ENCODE peak calls at places on chromosomes 13 and 19, in six cellular contexts. Y is CD8-positive, alpha-beta T cell; U is heart right ventricle; G is prostate gland; Z is breast epithelium; J is HL-60. H is an unnamed sample.

GRCh38 chr13:72463561-72463960 is 263.9 kb downstream of the MZT1 start:
- DNase-seq in G (no peak), J (no peak), Y (no peak), U (no peak), Z (no peak), H (no peak)

GRCh38 chr19:55118401-55118991 is 1.1 kb upstream of the PPP1R12C start:
- DNase-seq in J (peak), U (peak), Y (no peak), G (no peak), Z (no peak), H (peak)

GRCh38 chr13:109871018-109871370 is 84.6 kb upstream of the IRS2 start:
- DNase-seq in J (no peak), G (no peak), U (no peak), Y (no peak), Z (no peak), H (no peak)

GRCh38 chr13:73179906-73180305 is 121.1 kb downstream of the KLF5 start:
- DNase-seq in J (no peak), G (no peak), U (no peak), Z (no peak), Y (no peak), H (no peak)

GRCh38 chr13:94925263-94925662 is 212.9 kb upstream of the SOX21 start:
- DNase-seq in U (no peak), J (no peak), Y (no peak), Z (no peak), G (no peak), H (no peak)

GRCh38 chr13:35978607-35979316 is 152.4 kb downstream of the DCLK1 start:
- DNase-seq in Z (no peak), Y (no peak), U (no peak), J (peak), G (peak), H (peak)

GRCh38 chr13:113769106-113769505 is 10.1 kb downstream of the TMEM255B start:
- DNase-seq in Z (no peak), Y (no peak), G (no peak), J (no peak), U (no peak), H (no peak)

GRCh38 chr13:64917566-64917965 is 2312.6 kb downstream of the PCDH9 start:
- DNase-seq in Y (no peak), J (no peak), U (no peak), Z (no peak), G (no peak), H (no peak)

GRCh38 chr13:88086577-88086976 is 415.4 kb downstream of the SLITRK5 start:
- DNase-seq in G (no peak), J (no peak), Z (no peak), U (no peak), Y (no peak), H (no peak)

GRCh38 chr13:27921421-27921960 is 1.7 kb downstream of the PDX1 start:
- DNase-seq in G (no peak), Y (no peak), J (no peak), Z (no peak), U (no peak), H (no peak)

GRCh38 chr19:33698576-33699435 is 77.1 kb downstream of the CHST8 start:
- DNase-seq in Z (no peak), G (no peak), Y (no peak), U (no peak), J (no peak), H (no peak)

GRCh38 chr13:102291587-102292218 is 110.1 kb downstream of the FGF14 start:
- DNase-seq in J (no peak), Y (no peak), Z (no peak), G (no peak), U (no peak), H (no peak)

GRCh38 chr13:107864543-107865460 is 350.5 kb downstream of the LIG4 start:
- DNase-seq in G (no peak), Z (no peak), U (no peak), Y (no peak), J (no peak), H (peak)

GRCh38 chr19:41612483-41612882 is 14.4 kb downstream of the CEACAM4 start:
- DNase-seq in Z (no peak), J (peak), G (no peak), Y (no peak), U (no peak), H (no peak)

GRCh38 chr13:112756511-112756966 is 66.7 kb downstream of the ATP11A start:
- DNase-seq in Z (no peak), Y (no peak), J (no peak), G (no peak), U (no peak), H (no peak)
- H3K27ac ChIP-seq in Z (peak), Y (no peak), J (no peak), G (no peak), U (no peak), H (no peak)

GRCh38 chr19:51712461-51713081 is 11.2 kb downstream of the HAS1 start:
- DNase-seq in U (no peak), Y (no peak), J (no peak), G (no peak), Z (no peak), H (peak)
- TF ChIP-seq CTCF in U (no peak), Y (no peak), J (peak), G (peak), Z (peak), H (peak)

GRCh38 chr13:46385946-46386345 is 1.1 kb downstream of the RUBCNL start:
- DNase-seq in U (no peak), Y (no peak), Z (no peak), G (no peak), J (no peak), H (no peak)
- H3K4me3 ChIP-seq in U (peak), Y (no peak), Z (peak), G (no peak), J (no peak), H (no peak)

DNA sequence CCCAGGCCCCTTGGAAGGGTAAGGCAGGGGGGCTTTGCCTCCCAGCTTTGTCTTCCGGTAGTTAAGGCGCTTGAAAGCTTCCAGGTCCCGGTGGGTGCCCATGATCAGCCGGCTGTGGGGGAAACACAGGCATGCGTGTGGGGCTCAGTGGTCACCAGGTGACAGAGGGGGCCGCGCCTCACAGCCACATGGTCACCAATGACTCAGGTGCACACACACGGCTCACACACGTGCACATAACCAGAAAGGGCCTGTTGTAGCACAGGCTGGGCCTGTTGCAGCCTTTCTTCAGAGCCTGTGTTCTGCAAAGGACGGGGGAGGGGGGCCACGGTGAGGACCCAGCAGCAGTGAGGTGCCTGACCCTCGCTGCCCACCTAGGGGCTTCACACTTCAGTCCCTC is 5.9 kb downstream of the NANOS3 start:
- DNase-seq in Z (no peak), U (no peak), G (no peak), Y (no peak), J (no peak), H (no peak)
- H3K27ac ChIP-seq in Z (peak), U (peak), G (no peak), Y (no peak), J (no peak), H (no peak)

DNA sequence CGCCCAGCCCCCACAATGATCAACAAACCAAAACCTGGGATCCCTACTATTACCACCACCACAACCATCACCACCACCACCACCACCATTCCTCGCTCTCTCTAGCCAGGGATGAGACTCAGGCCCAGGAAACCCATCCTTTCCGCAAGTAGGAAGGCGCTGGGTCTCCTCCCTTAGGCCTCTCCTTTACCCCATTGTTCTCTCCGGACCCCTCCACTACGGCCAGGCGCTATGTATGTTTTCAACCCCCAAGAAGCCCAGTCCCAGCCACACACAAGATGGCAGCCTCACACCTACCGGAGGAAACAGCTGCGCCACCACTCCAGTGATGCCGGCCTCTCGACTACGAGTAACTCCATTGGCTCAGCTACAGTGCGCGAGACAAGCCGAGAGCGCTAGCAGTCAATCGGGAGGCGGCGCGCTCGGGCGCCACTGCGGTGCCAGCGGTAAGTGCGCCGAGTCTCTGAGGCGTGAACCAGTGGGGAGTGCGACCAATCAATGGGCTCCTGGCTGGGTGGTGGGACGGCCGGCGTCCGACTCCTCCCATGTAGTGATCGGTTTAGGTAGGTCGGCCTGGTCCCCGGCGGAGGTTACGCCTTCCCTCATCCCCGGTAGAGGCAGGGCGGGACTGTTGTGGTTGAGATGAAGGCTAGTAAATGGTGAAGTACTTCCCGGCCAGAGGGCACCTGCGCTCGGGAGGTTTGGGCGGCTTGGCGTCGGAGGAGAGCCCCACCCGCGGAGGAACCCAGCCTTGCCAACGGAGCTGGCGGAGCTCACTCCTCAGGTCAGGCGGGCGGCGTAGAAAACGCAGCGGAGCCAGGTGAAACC is at the start of the genes CAB39L and SETDB2:
- DNase-seq in G (peak), Z (peak), Y (peak), J (peak), U (peak), H (peak)
- TF ChIP-seq CTCF in G (peak), Z (peak), Y (no peak), J (no peak), U (no peak), H (peak)

GRCh38 chr19:1901940-1902404 is 3.2 kb upstream of the ADAT3 start:
- DNase-seq in Z (no peak), G (no peak), Y (no peak), J (peak), U (no peak), H (no peak)
- H3K4me3 ChIP-seq in Z (no peak), G (no peak), Y (no peak), J (no peak), U (no peak), H (no peak)

GRCh38 chr19:43902399-43902798 is 32.7 kb downstream of the ZNF45 start:
- DNase-seq in G (no peak), Z (no peak), U (no peak), J (no peak), Y (no peak), H (no peak)

GRCh38 chr19:43906774-43907173 is 28.3 kb downstream of the ZNF45 start:
- DNase-seq in Y (no peak), U (no peak), J (no peak), G (no peak), Z (no peak), H (no peak)

GRCh38 chr19:43895727-43896126 is 39.4 kb downstream of the ZNF45 start:
- DNase-seq in J (peak), U (no peak), Y (no peak), Z (no peak), G (no peak), H (no peak)

GRCh38 chr19:43905897-43906296 is 29.2 kb downstream of the ZNF45 start:
- DNase-seq in Z (no peak), Y (no peak), J (no peak), U (no peak), G (no peak), H (no peak)

GRCh38 chr19:43901395-43902390 is 33.4 kb downstream of the ZNF45 start:
- DNase-seq in Z (peak), Y (peak), G (peak), J (peak), U (peak), H (peak)
- H3K27ac ChIP-seq in Z (peak), Y (no peak), G (no peak), J (peak), U (peak), H (no peak)

GRCh38 chr19:18253130-18253529 is 21.1 kb downstream of the IQCN start:
- DNase-seq in J (no peak), G (no peak), U (no peak), Z (no peak), Y (no peak), H (no peak)

GRCh38 chr19:18253716-18254115 is 20.5 kb downstream of the IQCN start:
- DNase-seq in Z (no peak), U (no peak), J (no peak), Y (no peak), G (no peak), H (no peak)

GRCh38 chr19:18257503-18258470 is 16.5 kb downstream of the IQCN start:
- DNase-seq in Z (no peak), Y (no peak), G (no peak), U (no peak), J (no peak), H (no peak)

GRCh38 chr19:18252370-18252717 is 21.9 kb downstream of the IQCN start:
- DNase-seq in U (no peak), J (no peak), Y (no peak), Z (no peak), G (no peak), H (no peak)

DNA sequence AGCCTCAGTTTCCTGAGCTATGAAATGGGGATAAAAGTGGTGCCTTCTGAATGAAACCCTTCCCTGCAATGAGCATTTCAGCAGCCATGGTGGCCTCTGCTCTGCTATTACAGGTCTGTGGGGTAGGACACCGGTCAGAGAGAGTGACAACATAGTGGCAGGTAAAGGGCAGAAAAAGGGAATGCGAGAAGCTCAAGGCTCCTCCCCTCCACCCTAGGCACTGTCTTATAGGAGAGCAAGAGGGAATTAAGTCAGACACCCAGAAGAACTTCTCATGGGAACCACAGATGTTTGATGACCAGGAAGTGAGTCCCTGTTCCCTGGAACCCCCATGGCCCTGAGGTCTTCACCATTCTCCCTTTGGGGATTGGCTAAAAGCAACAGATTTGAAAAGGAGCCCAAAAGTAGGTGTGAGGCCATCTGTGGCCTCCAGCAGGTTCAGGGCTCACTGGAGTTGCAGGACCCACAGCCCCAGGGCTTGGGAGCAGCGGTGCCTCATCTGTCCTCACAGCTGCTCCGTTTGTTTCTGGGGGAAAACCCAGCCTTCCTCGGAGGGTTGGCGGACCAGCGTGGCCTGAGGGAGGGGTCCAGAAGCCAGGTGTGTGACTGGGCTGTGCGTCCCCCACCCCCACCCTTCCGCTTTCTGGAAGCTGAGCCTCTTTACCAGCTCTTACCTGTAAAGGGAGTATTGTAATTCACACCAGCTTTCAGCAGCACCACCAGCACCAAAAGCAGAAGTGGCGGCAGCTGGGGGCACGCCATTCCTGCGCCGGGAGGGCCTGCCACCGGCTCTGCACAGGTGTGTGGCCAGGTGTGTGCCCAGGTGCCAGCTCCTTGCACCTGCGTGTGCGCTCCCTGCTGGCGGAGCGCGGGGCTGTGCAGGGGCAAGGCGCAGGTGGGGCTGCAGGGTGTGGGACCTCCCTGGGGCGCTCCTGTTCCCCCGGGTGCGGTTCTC is 19.4 kb downstream of the IQCN start:
- DNase-seq in G (no peak), Z (no peak), U (no peak), Y (no peak), J (no peak), H (peak)
- TF ChIP-seq CTCF in G (peak), Z (no peak), U (no peak), Y (no peak), J (no peak), H (peak)

GRCh38 chr13:46520188-46520587 is 32.8 kb upstream of the LRCH1 start:
- DNase-seq in Z (no peak), G (no peak), U (no peak), J (no peak), Y (no peak), H (no peak)

GRCh38 chr13:46521921-46522691 is 30.9 kb upstream of the LRCH1 start:
- DNase-seq in J (no peak), Z (no peak), Y (no peak), G (no peak), U (no peak), H (no peak)

GRCh38 chr13:46521486-46521885 is 31.5 kb upstream of the LRCH1 start:
- DNase-seq in Y (no peak), G (no peak), Z (no peak), J (no peak), U (no peak), H (no peak)

GRCh38 chr13:46523972-46524737 is 28.8 kb upstream of the LRCH1 start:
- DNase-seq in G (no peak), U (no peak), J (no peak), Y (no peak), Z (no peak), H (no peak)

DNA sequence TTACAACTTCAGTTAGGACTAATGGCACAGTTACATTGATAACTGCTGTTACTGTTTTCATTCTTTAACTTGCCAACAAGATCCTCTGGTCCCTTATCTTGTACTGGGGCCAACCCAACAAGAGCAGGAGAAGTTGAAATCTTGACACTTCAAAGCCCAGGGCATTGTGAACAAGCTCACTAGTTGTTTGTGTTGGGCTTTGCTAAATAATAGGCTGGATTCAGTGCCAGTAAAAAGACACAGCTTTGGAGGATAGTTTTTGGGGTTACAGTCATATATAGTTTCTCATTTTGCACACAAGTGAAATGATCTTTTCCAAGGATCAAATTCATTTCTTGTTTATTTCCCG is 30.3 kb upstream of the LRCH1 start:
- DNase-seq in G (no peak), Y (no peak), U (no peak), Z (no peak), J (no peak), H (no peak)
- H3K4me3 ChIP-seq in G (no peak), Y (no peak), U (no peak), Z (no peak), J (no peak), H (no peak)

H was measured in body of pancreas.